ENCODE peak calls at places on chromosomes 5 and 9, in ten cellular contexts. X, L, P, V, W, N, R, H, F and U are unnamed samples.

GRCh38 chr9:128394404-128395168 is 23.4 kb downstream of the URM1 start:
- DNase-seq in F (peak; percentile 26), N (no peak), L (no peak), H (no peak), P (no peak), W (no peak), V (no peak), X (no peak), R (no peak), U (no peak)

GRCh38 chr5:41526699-41527098 is 16.3 kb upstream of the PLCXD3 start:
- DNase-seq in L (no peak), X (no peak), V (no peak), N (no peak), P (no peak), R (no peak), F (no peak), W (no peak), H (no peak), U (no peak)

GRCh38 chr5:72994578-72994977 is 38.7 kb downstream of the FCHO2 start:
- DNase-seq in X (no peak), W (no peak), N (no peak), V (no peak), H (no peak), R (no peak), L (no peak), F (no peak), P (no peak), U (no peak)

GRCh38 chr9:89426389-89426961 is 71.4 kb downstream of the SEMA4D start:
- DNase-seq in V (peak; percentile 53), F (no peak), H (no peak), N (no peak), L (peak; percentile 21), X (no peak), R (peak; percentile 60), P (no peak), W (peak; percentile 46), U (no peak)

GRCh38 chr5:135130526-135131215 is 96.6 kb upstream of the PITX1 start:
- DNase-seq in V (no peak), N (no peak), F (no peak), L (no peak), X (peak; percentile 40), P (no peak), W (peak; percentile 31), H (no peak), R (no peak), U (peak; percentile 27)

GRCh38 chr9:20529837-20530236 is 92.5 kb downstream of the MLLT3 start:
- DNase-seq in H (no peak), R (no peak), X (no peak), N (no peak), L (no peak), F (no peak), W (no peak), P (no peak), V (no peak), U (no peak)

GRCh38 chr9:130914417-130915095 is 17.9 kb upstream of the QRFP start:
- DNase-seq in V (no peak), N (no peak), W (no peak), P (no peak), H (no peak), X (no peak), L (no peak), F (no peak), R (no peak), U (no peak)

GRCh38 chr9:86926130-86926529 is 21.2 kb downstream of the GAS1 start:
- DNase-seq in V (no peak), X (peak; percentile 8), H (no peak), W (no peak), F (no peak), R (no peak), P (no peak), L (no peak), N (no peak), U (no peak)

DNA sequence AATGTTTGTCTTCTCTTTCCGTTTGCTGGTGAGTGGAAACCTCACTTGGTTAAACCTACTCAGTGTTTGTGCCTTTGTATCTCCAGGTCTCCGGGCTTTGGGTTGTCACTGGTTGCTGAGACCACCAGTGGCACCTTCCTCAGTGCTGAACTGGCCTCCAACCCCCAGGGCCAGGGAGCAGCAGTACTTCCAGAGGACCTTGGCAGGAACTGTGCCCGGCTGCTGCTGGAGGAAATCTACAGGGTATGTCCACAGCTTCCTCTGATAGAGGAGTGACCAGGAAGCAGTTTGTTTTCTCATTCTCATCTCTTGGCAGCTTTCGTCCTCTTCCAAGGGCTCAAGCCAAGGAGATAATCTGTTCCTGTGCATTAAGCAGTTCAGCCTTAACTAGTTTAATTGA is 51.7 kb downstream of the RCL1 start:
- DNase-seq in V (no peak), N (no peak), P (no peak), W (no peak), R (no peak), L (no peak), X (no peak), H (no peak), F (no peak), U (no peak)
- H3K36me3 ChIP-seq in V (peaks cover 13% of the 10 kb centered on the region), N (no peaks in the 10 kb centered on the region), P (peaks cover 18% of the 10 kb centered on the region), W (peaks cover 6% of the 10 kb centered on the region), R (no peaks in the 10 kb centered on the region), L (peaks cover 93% of the 10 kb centered on the region), X (peaks cover 11% of the 10 kb centered on the region), H (peaks cover 47% of the 10 kb centered on the region), F (peaks cover 4% of the 10 kb centered on the region), U (no peaks in the 10 kb centered on the region)

GRCh38 chr9:35616681-35617459 is 1.3 kb downstream of the CD72 start:
- DNase-seq in R (peak; percentile 88), X (peak; percentile 69), L (peak; percentile 84), W (peak; percentile 91), N (peak; percentile 44), P (peak; percentile 36), H (peak; percentile 71), F (no peak), V (peak; percentile 71), U (peak; percentile 35)

GRCh38 chr9:35618854-35619799 is 914 bp upstream of the CD72 start:
- DNase-seq in R (peak; percentile 83), F (no peak), H (no peak), P (no peak), N (no peak), V (peak; percentile 54), W (no peak), X (peak; percentile 21), L (peak; percentile 56), U (no peak)

GRCh38 chr9:35615981-35616680 is 2.1 kb downstream of the CD72 start:
- DNase-seq in R (no peak), P (no peak), H (no peak), F (no peak), N (no peak), W (no peak), V (no peak), X (no peak), L (peak; percentile 46), U (no peak)

GRCh38 chr9:35618325-35618727 is at the start of gene CD72:
- DNase-seq in F (no peak), W (no peak), P (no peak), R (no peak), N (no peak), L (peak; percentile 46), V (no peak), H (no peak), X (no peak), U (no peak)

GRCh38 chr9:35617548-35617947 is 665 bp downstream of the CD72 start:
- DNase-seq in X (no peak), V (no peak), W (no peak), N (no peak), P (no peak), H (no peak), F (no peak), R (no peak), L (no peak), U (no peak)
- H3K4me3 ChIP-seq in X (no peak overlapping the region), V (peak overlapping the region; percentile 44), W (peak overlapping the region; percentile 61), N (peak overlapping the region; percentile 27), P (no peak overlapping the region), H (peak overlapping the region; percentile 64), F (no peak overlapping the region), R (no peak overlapping the region), L (peak overlapping the region; percentile 61), U (no peak overlapping the region)

DNA sequence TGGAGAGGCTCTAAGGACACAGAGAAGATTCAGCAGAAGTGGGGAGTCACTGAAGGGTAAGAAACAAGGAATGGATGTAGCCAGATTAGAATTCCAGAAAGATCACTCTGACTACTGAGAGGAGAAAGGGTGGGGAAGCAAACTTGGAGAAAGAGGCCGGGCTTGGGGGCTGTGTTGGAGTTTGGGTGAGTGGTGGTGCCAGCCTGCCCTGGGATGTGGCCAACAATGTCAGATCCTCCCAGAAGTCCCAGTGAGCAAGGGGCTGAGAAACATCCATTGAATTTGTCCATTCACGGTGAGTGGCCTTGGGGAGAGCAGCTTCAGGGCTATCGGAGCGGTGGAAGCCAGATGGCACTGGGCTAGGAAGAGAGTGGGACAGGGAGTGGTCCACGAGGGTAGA is 60.4 kb downstream of the COL15A1 start:
- DNase-seq in P (no peak), X (no peak), V (no peak), L (no peak), R (no peak), H (no peak), W (no peak), F (no peak), N (no peak), U (no peak)
- H3K36me3 ChIP-seq in P (no peaks in the 10 kb centered on the region), X (peaks cover 46% of the 10 kb centered on the region), V (no peaks in the 10 kb centered on the region), L (no peaks in the 10 kb centered on the region), R (no peaks in the 10 kb centered on the region), H (peaks cover 35% of the 10 kb centered on the region), W (no peaks in the 10 kb centered on the region), F (peaks cover 8% of the 10 kb centered on the region), N (no peaks in the 10 kb centered on the region), U (no peaks in the 10 kb centered on the region)

GRCh38 chr5:167764650-167765289 is 526.7 kb upstream of the WWC1 start:
- DNase-seq in F (no peak), V (no peak), H (no peak), L (no peak), N (no peak), P (no peak), W (no peak), R (no peak), X (no peak), U (no peak)

GRCh38 chr5:167767775-167768174 is 523.7 kb upstream of the WWC1 start:
- DNase-seq in X (peak; percentile 25), L (no peak), N (no peak), F (no peak), P (no peak), V (no peak), H (no peak), W (no peak), R (no peak), U (no peak)

GRCh38 chr5:167766957-167767356 is 524.5 kb upstream of the WWC1 start:
- DNase-seq in L (no peak), H (no peak), N (no peak), F (no peak), R (no peak), P (no peak), W (no peak), V (no peak), X (no peak), U (no peak)

GRCh38 chr5:167765341-167765740 is 526.1 kb upstream of the WWC1 start:
- DNase-seq in W (no peak), P (no peak), V (no peak), F (no peak), H (no peak), L (no peak), X (no peak), N (no peak), R (no peak), U (no peak)

DNA sequence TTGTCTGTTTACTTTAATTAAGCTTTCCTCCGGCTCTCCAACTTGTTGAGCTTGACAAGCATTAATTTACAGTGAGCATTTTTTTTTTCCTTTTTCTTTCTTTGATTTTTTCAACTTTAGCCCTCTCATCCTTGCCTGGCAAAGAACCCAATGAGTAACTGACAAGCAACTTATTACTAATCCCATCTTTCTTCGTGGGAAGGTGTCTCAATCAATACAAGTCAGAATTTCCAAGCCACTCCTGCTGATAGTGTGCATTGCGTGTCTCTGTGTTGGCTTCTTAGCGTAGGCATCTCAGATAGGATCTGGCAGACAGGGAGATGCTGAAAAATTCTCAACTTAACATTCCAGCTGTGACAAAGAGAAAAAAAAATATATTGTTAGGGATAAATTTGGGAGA is 527.7 kb upstream of the WWC1 start:
- DNase-seq in W (no peak), R (no peak), N (no peak), X (peak; percentile 38), V (no peak), H (no peak), F (no peak), P (peak; percentile 96), L (no peak), U (peak; percentile 62)
- H3K4me3 ChIP-seq in W (no peak overlapping the region), R (no peak overlapping the region), N (no peak overlapping the region), X (no peak overlapping the region), V (no peak overlapping the region), H (no peak overlapping the region), F (no peak overlapping the region), P (no peak overlapping the region), L (no peak overlapping the region), U (no peak overlapping the region)